ENCODE peak calls at places on chromosomes 6 and 20, in ten cellular contexts. D is GM23248, P is fibroblast of lung, I is SK-N-SH, N is GM12878, L is keratinocyte, C is trophoblast cell, A is PC-9, G is PC-3, U is neuronal stem cell. F is an unnamed sample.
A peak's percentile ranks its signal among the peaks of the same experiment; 100 is the strongest.

GRCh38 chr20:20535051-20535450 is 167.1 kb downstream of the INSM1 start:
- DNase-seq in D (no peak), P (no peak), I (no peak), N (no peak), L (no peak), C (no peak), A (no peak), G (no peak), U (no peak), F (no peak)

GRCh38 chr20:21534453-21534852 is 20.6 kb upstream of the NKX2-2 start:
- DNase-seq in D (no peak), P (no peak), I (no peak), N (no peak), L (no peak), C (no peak), A (no peak), G (no peak), U (no peak), F (no peak)

GRCh38 chr6:80020381-80021120 is 16.1 kb downstream of the TTK start:
- DNase-seq in D (no peak), P (no peak), I (no peak), N (no peak), L (no peak), C (no peak), A (no peak), G (no peak), U (no peak), F (no peak)

GRCh38 chr20:18314786-18315406 is 26.6 kb downstream of the ZNF133 start:
- DNase-seq in D (peak; percentile 90), P (peak; percentile 65), I (no peak), N (no peak), L (peak; percentile 96), C (no peak), A (peak; percentile 41), G (peak; percentile 98), U (no peak), F (peak; percentile 53)

GRCh38 chr6:138410048-138410735 is 6.2 kb downstream of the HEBP2 start:
- DNase-seq in D (peak; percentile 68), P (peak; percentile 32), I (no peak), N (no peak), L (no peak), C (no peak), A (peak; percentile 73), G (no peak), U (no peak), F (no peak)

GRCh38 chr6:124995131-124995530 is 32.9 kb downstream of the RNF217 start:
- DNase-seq in D (peak; percentile 45), P (peak; percentile 27), I (no peak), N (no peak), L (no peak), C (no peak), A (no peak), G (peak; percentile 12), U (no peak), F (no peak)

GRCh38 chr6:166955121-166955864 is 1.1 kb downstream of the RNASET2 start:
- DNase-seq in D (no peak), P (no peak), I (peak; percentile 69), N (no peak), L (no peak), C (no peak), A (no peak), G (peak; percentile 26), U (peak; percentile 12), F (no peak)

GRCh38 chr20:10642859-10643559 is 30.8 kb downstream of the JAG1 start:
- DNase-seq in D (no peak), P (peak; percentile 50), I (no peak), N (no peak), L (no peak), C (no peak), A (no peak), G (no peak), U (no peak), F (peak; percentile 35)

GRCh38 chr6:44608175-44608574 is 220.7 kb downstream of the CDC5L start:
- DNase-seq in D (no peak), P (no peak), I (no peak), N (no peak), L (no peak), C (no peak), A (no peak), G (no peak), U (no peak), F (no peak)

GRCh38 chr6:37242429-37243052 is 15.0 kb upstream of the TBC1D22B start:
- DNase-seq in D (peak; percentile 97), P (peak; percentile 100), I (no peak), N (no peak), L (peak; percentile 89), C (peak; percentile 87), A (peak; percentile 92), G (peak; percentile 93), U (no peak), F (peak; percentile 100)

GRCh38 chr6:111423055-111423633 is 59.9 kb downstream of the REV3L start:
- DNase-seq in D (peak; percentile 24), P (peak; percentile 46), I (no peak), N (no peak), L (no peak), C (no peak), A (no peak), G (peak; percentile 11), U (no peak), F (peak; percentile 31)

GRCh38 chr6:38387994-38388393 is 251.7 kb downstream of the BTBD9 start:
- DNase-seq in D (peak; percentile 79), P (peak; percentile 57), I (peak; percentile 38), N (no peak), L (no peak), C (no peak), A (no peak), G (no peak), U (no peak), F (peak; percentile 51)

GRCh38 chr6:85775883-85776282 is 133.2 kb upstream of the SYNCRIP start:
- DNase-seq in D (no peak), P (no peak), I (no peak), N (no peak), L (no peak), C (no peak), A (no peak), G (peak; percentile 49), U (no peak), F (no peak)

DNA sequence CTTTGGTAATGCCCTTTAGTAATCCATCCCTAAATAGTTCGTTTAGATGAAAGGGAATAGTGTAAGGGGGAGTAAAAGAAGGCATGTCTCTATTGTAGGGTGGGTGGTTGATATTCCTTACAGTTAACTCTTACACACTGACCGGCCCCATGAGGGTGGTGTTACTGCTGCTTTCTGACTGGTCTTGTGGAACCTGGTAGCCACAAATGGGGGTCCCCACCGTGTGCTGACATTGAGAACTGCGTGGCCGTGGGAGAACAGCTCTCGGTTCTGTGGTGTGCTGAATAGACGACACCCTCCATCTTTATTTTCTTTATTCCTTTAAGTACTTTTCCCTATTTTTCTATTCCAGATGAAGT is 19.3 kb downstream of the MRAP2 start:
- DNase-seq in D (no peak), P (no peak), I (no peak), N (no peak), L (no peak), C (no peak), A (no peak), G (no peak), U (no peak), F (no peak)
- H3K4me3 ChIP-seq in D (no peak overlapping the region), P (no peak overlapping the region), I (no peak overlapping the region), N (no peak overlapping the region), L (no peak overlapping the region), C (no peak overlapping the region), A (no peak overlapping the region), G (no peak overlapping the region), U (no peak overlapping the region), F (no peak overlapping the region)

GRCh38 chr6:49551866-49552129 is 1.3 kb downstream of the C6orf141 start:
- DNase-seq in D (no peak), P (no peak), I (no peak), N (no peak), L (no peak), C (no peak), A (no peak), G (no peak), U (no peak), F (no peak)
- H2AFZ ChIP-seq in D (peak overlapping the region; percentile 40), P (no peak overlapping the region), I (peak overlapping the region; percentile 22), N (peak overlapping the region; percentile 69), L (no peak overlapping the region), C (no peak overlapping the region), A (peak overlapping the region; percentile 93), G (no peak overlapping the region), U (no peak overlapping the region), F (no peak overlapping the region)

GRCh38 chr20:37737806-37738442 is 44.1 kb downstream of the CTNNBL1 start:
- DNase-seq in D (no peak), P (no peak), I (no peak), N (no peak), L (no peak), C (no peak), A (no peak), G (no peak), U (no peak), F (no peak)

GRCh38 chr20:37734228-37734980 is 40.6 kb downstream of the CTNNBL1 start:
- DNase-seq in D (peak; percentile 37), P (peak; percentile 75), I (peak; percentile 53), N (no peak), L (no peak), C (no peak), A (no peak), G (no peak), U (no peak), F (peak; percentile 73)

GRCh38 chr20:37736132-37736531 is 42.3 kb downstream of the CTNNBL1 start:
- DNase-seq in D (no peak), P (no peak), I (no peak), N (no peak), L (no peak), C (no peak), A (no peak), G (no peak), U (no peak), F (no peak)

GRCh38 chr20:37733416-37733815 is 39.6 kb downstream of the CTNNBL1 start:
- DNase-seq in D (no peak), P (no peak), I (no peak), N (no peak), L (no peak), C (no peak), A (no peak), G (no peak), U (no peak), F (no peak)

GRCh38 chr20:37735541-37735940 is 41.7 kb downstream of the CTNNBL1 start:
- DNase-seq in D (no peak), P (no peak), I (no peak), N (no peak), L (no peak), C (no peak), A (no peak), G (no peak), U (no peak), F (no peak)
- H3K36me3 ChIP-seq in D (peaks cover 27% of the 10 kb centered on the region), P (peaks cover 3% of the 10 kb centered on the region), I (peaks cover 28% of the 10 kb centered on the region), N (peaks cover 14% of the 10 kb centered on the region), L (peaks cover 14% of the 10 kb centered on the region), C (peaks cover 7% of the 10 kb centered on the region), A (peaks cover 3% of the 10 kb centered on the region), G (peaks cover 9% of the 10 kb centered on the region), U (peaks cover 12% of the 10 kb centered on the region), F (peaks cover 12% of the 10 kb centered on the region)

DNA sequence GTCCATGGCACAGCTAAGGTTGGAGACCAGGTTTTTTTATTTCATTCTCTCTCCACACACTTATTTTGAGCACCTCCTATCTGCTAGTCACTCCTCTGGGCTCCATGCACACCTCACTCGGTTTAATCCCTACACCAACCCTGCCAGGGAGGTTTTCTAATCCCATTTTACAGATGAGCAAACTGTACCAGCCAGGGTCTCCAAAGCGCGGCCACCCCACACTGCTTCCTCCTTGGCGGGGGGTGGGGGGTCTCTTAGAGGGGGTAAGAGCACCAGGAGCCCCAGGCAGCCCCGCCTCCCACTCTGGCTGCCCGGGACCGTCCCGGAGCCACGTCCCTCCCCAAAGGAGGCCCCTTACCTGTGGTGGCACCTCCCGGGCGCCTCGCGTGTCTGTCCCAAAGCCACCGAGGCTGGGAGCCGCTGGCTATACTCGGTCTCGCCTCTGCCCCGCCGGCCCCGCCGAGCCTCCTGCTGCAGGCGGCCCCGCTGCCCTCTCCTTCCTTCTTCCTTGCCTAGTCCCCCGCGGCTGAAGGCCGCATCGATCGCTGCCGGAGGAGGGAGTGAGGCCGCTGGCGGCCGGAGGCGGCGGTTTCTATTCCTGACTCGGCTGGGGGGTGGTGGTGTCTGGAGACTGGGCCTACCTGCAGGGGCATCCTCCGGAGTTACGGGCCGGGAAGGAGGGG is at the start of gene KCNS1:
- DNase-seq in D (no peak), P (peak; percentile 30), I (peak; percentile 40), N (no peak), L (no peak), C (no peak), A (no peak), G (no peak), U (no peak), F (no peak)
- H3K4me3 ChIP-seq in D (no peak within 1 kb of the TSS), P (no peak within 1 kb of the TSS), I (no peak within 1 kb of the TSS), N (peak within 1 kb of the TSS; percentile 6), L (peak within 1 kb of the TSS; percentile 12), C (peak within 1 kb of the TSS; percentile 53), A (no peak within 1 kb of the TSS), G (no peak within 1 kb of the TSS), U (peak within 1 kb of the TSS; percentile 53), F (no peak within 1 kb of the TSS)